ENCODE peak calls at places on chromosome 13, in four cellular contexts. M is NCI-H345; L is activated naive CD4-positive, alpha-beta T cell; E is lower leg skin. A is an unnamed sample.

GRCh38 chr13:79432992-79433391 is 26.9 kb upstream of the RBM26 start:
- DNase-seq in M (no peak), L (no peak), E (no peak), A (no peak)

GRCh38 chr13:102309110-102309509 is 92.7 kb downstream of the FGF14 start:
- DNase-seq in M (peak; percentile 82), L (no peak), E (no peak), A (no peak)

GRCh38 chr13:25345555-25345954 is 26.2 kb upstream of the ATP8A2 start:
- DNase-seq in M (no peak), L (no peak), E (no peak), A (no peak)

GRCh38 chr13:104625196-104625595 is 1559.0 kb upstream of the SLC10A2 start:
- DNase-seq in M (no peak), L (no peak), E (no peak), A (no peak)

GRCh38 chr13:30617315-30618185 is at the start of gene USPL1:
- DNase-seq in M (peak; percentile 96), L (peak; percentile 96), E (peak; percentile 97), A (peak; percentile 98)

GRCh38 chr13:32902898-32903297 is 113.3 kb upstream of the KL start:
- DNase-seq in M (no peak), L (no peak), E (peak; percentile 55), A (peak; percentile 24)

GRCh38 chr13:37175996-37176395 is 70.5 kb upstream of the CSNK1A1L start:
- DNase-seq in M (no peak), L (no peak), E (peak; percentile 21), A (no peak)

GRCh38 chr13:112055417-112056206 is 11.3 kb upstream of the SOX1 start:
- DNase-seq in M (peak; percentile 49), L (no peak), E (no peak), A (no peak)

GRCh38 chr13:48093588-48093987 is 1.3 kb downstream of the MED4 start:
- DNase-seq in M (no peak), L (no peak), E (no peak), A (no peak)

GRCh38 chr13:36029171-36029570 is 102.0 kb downstream of the DCLK1 start:
- DNase-seq in M (no peak), L (no peak), E (no peak), A (no peak)

A was measured in breast epithelium.